ENCODE peak calls at places on chromosome 12, in eight cellular contexts. V is stimulated activated CD8-positive, alpha-beta memory T cell treated with anti-CD3 and anti-CD28 coated beads, Interleukin-2, amount 100 ng/mL, for 1 hour; C is uterus; O is SK-N-DZ; P is adipocyte; R is prostate gland; S is ascending aorta; G is KBM-7. K is an unnamed sample.

GRCh38 chr12:106000376-106001104 is 138.2 kb downstream of the NUAK1 start:
- DNase-seq in O (no peak), R (no peak), C (no peak), G (no peak), P (no peak), S (no peak), V (no peak), K (no peak)

GRCh38 chr12:109578330-109578927 is 4.8 kb downstream of the MVK start:
- DNase-seq in S (no peak), C (no peak), V (no peak), O (no peak), P (no peak), G (no peak), R (no peak), K (no peak)

GRCh38 chr12:3595721-3596120 is 104.7 kb downstream of the PRMT8 start:
- DNase-seq in R (no peak), C (no peak), V (no peak), P (no peak), S (no peak), O (no peak), G (no peak), K (no peak)

GRCh38 chr12:6363330-6364036 is 11.9 kb downstream of the SCNN1A start:
- DNase-seq in G (no peak), V (peak), P (peak), C (peak), O (no peak), R (peak), S (peak), K (peak)

GRCh38 chr12:24255920-24256635 is 306.6 kb upstream of the SOX5 start:
- DNase-seq in C (no peak), G (no peak), V (no peak), P (no peak), O (no peak), R (no peak), S (no peak), K (no peak)

GRCh38 chr12:132761911-132762583 is 415 bp upstream of the ANKLE2 start:
- DNase-seq in O (peak), R (peak), G (peak), P (peak), V (peak), S (peak), C (peak), K (peak)

GRCh38 chr12:81953541-81953940 is 194.4 kb upstream of the PPFIA2 start:
- DNase-seq in R (no peak), O (no peak), G (no peak), S (no peak), P (no peak), V (no peak), C (no peak), K (peak)

GRCh38 chr12:124423683-124424515 is 129.0 kb downstream of the RFLNA start:
- DNase-seq in P (peak), C (no peak), R (no peak), G (no peak), S (no peak), O (no peak), V (peak), K (no peak)

GRCh38 chr12:89454080-89454848 is 70.3 kb downstream of the GALNT4 start:
- DNase-seq in G (no peak), S (no peak), V (no peak), R (no peak), P (no peak), C (no peak), O (peak), K (peak)

GRCh38 chr12:103269962-103270361 is 225.8 kb downstream of the C12orf42 start:
- DNase-seq in P (no peak), R (no peak), G (no peak), O (peak), V (no peak), S (no peak), C (no peak), K (no peak)

GRCh38 chr12:72346331-72346944 is 74.3 kb downstream of the TRHDE start:
- DNase-seq in G (peak), O (peak), C (peak), R (peak), V (no peak), S (no peak), P (peak), K (peak)

GRCh38 chr12:3061858-3062215 is 15.3 kb upstream of the TSPAN9 start:
- DNase-seq in P (no peak), O (no peak), V (no peak), G (no peak), C (no peak), R (no peak), S (no peak), K (no peak)

GRCh38 chr12:26810330-26810729 is 22.7 kb downstream of the ITPR2 start:
- DNase-seq in S (peak), P (peak), C (peak), G (no peak), R (peak), O (no peak), V (no peak), K (peak)

GRCh38 chr12:71092290-71092689 is 65.5 kb downstream of the TSPAN8 start:
- DNase-seq in R (no peak), V (no peak), G (no peak), P (no peak), O (no peak), C (no peak), S (no peak), K (no peak)

GRCh38 chr12:119425623-119426022 is 91.1 kb downstream of the CCDC60 start:
- DNase-seq in P (no peak), V (no peak), S (no peak), R (no peak), C (no peak), O (no peak), G (no peak), K (no peak)

GRCh38 chr12:64400041-64400440 is 4.2 kb upstream of the XPOT start:
- DNase-seq in V (no peak), P (peak), R (no peak), G (no peak), O (peak), C (no peak), S (no peak), K (peak)

K was measured in GM23248.